ENCODE peak calls at places on chromosomes 16 and 17, in six cellular contexts. One of them, this sample, is unnamed. For H3K4me1, the result is how much of the 10 kb centered on the place peaks cover.

GRCh38 chr16:73214825-73215481 is 167.0 kb upstream of the ZFHX3 start:
- DNase-seq in lung: no peak
- DNase-seq in A673: peak
- DNase-seq in mesenchymal stem cell: no peak
- DNase-seq in spleen: no peak
- DNase-seq in uterus: peak
- DNase-seq in this sample: no peak

GRCh38 chr17:82350182-82351030 is 8.6 kb upstream of the TEX19 start:
- DNase-seq in lung: no peak
- DNase-seq in A673: no peak
- DNase-seq in mesenchymal stem cell: no peak
- DNase-seq in spleen: no peak
- DNase-seq in uterus: no peak
- DNase-seq in this sample: no peak

GRCh38 chr16:68286153-68287074 is 22.1 kb downstream of the SLC7A6 start:
- DNase-seq in lung: no peak
- DNase-seq in A673: no peak
- DNase-seq in mesenchymal stem cell: no peak
- DNase-seq in spleen: no peak
- DNase-seq in uterus: no peak
- DNase-seq in this sample: no peak

GRCh38 chr16:3625911-3626732 is 14.7 kb upstream of the SLX4 start:
- DNase-seq in lung: no peak
- DNase-seq in A673: peak
- DNase-seq in mesenchymal stem cell: no peak
- DNase-seq in spleen: no peak
- DNase-seq in uterus: no peak
- DNase-seq in this sample: no peak

GRCh38 chr17:58806046-58806445 is 50.4 kb downstream of the PPM1E start:
- DNase-seq in lung: no peak
- DNase-seq in A673: no peak
- DNase-seq in mesenchymal stem cell: no peak
- DNase-seq in spleen: no peak
- DNase-seq in uterus: no peak
- DNase-seq in this sample: no peak

GRCh38 chr16:81945665-81946064 is 65.6 kb downstream of the SDR42E1 start:
- DNase-seq in lung: no peak
- DNase-seq in A673: no peak
- DNase-seq in mesenchymal stem cell: no peak
- DNase-seq in spleen: no peak
- DNase-seq in uterus: no peak
- DNase-seq in this sample: no peak

GRCh38 chr16:57029161-57030160 is 40.1 kb downstream of the NLRC5 start:
- DNase-seq in lung: no peak
- DNase-seq in A673: no peak
- DNase-seq in mesenchymal stem cell: peak
- DNase-seq in spleen: peak
- DNase-seq in uterus: no peak
- DNase-seq in this sample: no peak

GRCh38 chr17:79132271-79133064 is 57.8 kb downstream of the ENGASE start:
- DNase-seq in lung: no peak
- DNase-seq in A673: no peak
- DNase-seq in mesenchymal stem cell: no peak
- DNase-seq in spleen: no peak
- DNase-seq in uterus: no peak
- DNase-seq in this sample: no peak

GRCh38 chr17:81256616-81257015 is 17.5 kb downstream of the NDUFAF8 start:
- DNase-seq in lung: no peak
- DNase-seq in A673: no peak
- DNase-seq in mesenchymal stem cell: peak
- DNase-seq in spleen: no peak
- DNase-seq in uterus: no peak
- DNase-seq in this sample: no peak

GRCh38 chr16:48318630-48319029 is 66.6 kb downstream of the SIAH1 start:
- DNase-seq in lung: no peak
- DNase-seq in A673: peak
- DNase-seq in mesenchymal stem cell: peak
- DNase-seq in spleen: no peak
- DNase-seq in uterus: no peak
- DNase-seq in this sample: peak

GRCh38 chr16:64791756-64792155 is 330.1 kb downstream of the CDH11 start:
- DNase-seq in lung: no peak
- DNase-seq in A673: no peak
- DNase-seq in mesenchymal stem cell: no peak
- DNase-seq in spleen: no peak
- DNase-seq in uterus: no peak
- DNase-seq in this sample: no peak

GRCh38 chr17:4246674-4247073 is 17.1 kb downstream of the ANKFY1 start:
- DNase-seq in lung: no peak
- DNase-seq in A673: no peak
- DNase-seq in mesenchymal stem cell: no peak
- DNase-seq in spleen: no peak
- DNase-seq in uterus: no peak
- DNase-seq in this sample: no peak
- H3K27ac ChIP-seq in lung: no peak
- H3K27ac ChIP-seq in A673: no peak
- H3K27ac ChIP-seq in mesenchymal stem cell: no peak
- H3K27ac ChIP-seq in spleen: no peak
- H3K27ac ChIP-seq in uterus: no peak
- H3K27ac ChIP-seq in this sample: no peak

GRCh38 chr17:75574404-75575093 is 13.1 kb upstream of the MYO15B start:
- DNase-seq in lung: no peak
- DNase-seq in A673: no peak
- DNase-seq in mesenchymal stem cell: no peak
- DNase-seq in spleen: no peak
- DNase-seq in uterus: no peak
- DNase-seq in this sample: no peak

GRCh38 chr17:75573540-75573957 is 14.1 kb upstream of the MYO15B start:
- DNase-seq in lung: no peak
- DNase-seq in A673: no peak
- DNase-seq in mesenchymal stem cell: no peak
- DNase-seq in spleen: no peak
- DNase-seq in uterus: no peak
- DNase-seq in this sample: no peak

GRCh38 chr17:75572713-75573539 is 14.7 kb upstream of the MYO15B start:
- DNase-seq in lung: no peak
- DNase-seq in A673: no peak
- DNase-seq in mesenchymal stem cell: no peak
- DNase-seq in spleen: no peak
- DNase-seq in uterus: no peak
- DNase-seq in this sample: no peak

GRCh38 chr17:75575197-75575596 is 12.4 kb upstream of the MYO15B start:
- DNase-seq in lung: no peak
- DNase-seq in A673: no peak
- DNase-seq in mesenchymal stem cell: no peak
- DNase-seq in spleen: no peak
- DNase-seq in uterus: no peak
- DNase-seq in this sample: no peak

GRCh38 chr17:75573994-75574393 is 13.6 kb upstream of the MYO15B start:
- DNase-seq in lung: no peak
- DNase-seq in A673: no peak
- DNase-seq in mesenchymal stem cell: no peak
- DNase-seq in spleen: no peak
- DNase-seq in uterus: no peak
- DNase-seq in this sample: no peak
- H3K4me1 ChIP-seq in lung: under half
- H3K4me1 ChIP-seq in A673: under half
- H3K4me1 ChIP-seq in mesenchymal stem cell: under half
- H3K4me1 ChIP-seq in spleen: under half
- H3K4me1 ChIP-seq in uterus: under half
- H3K4me1 ChIP-seq in this sample: under half

GRCh38 chr17:8406174-8406573 is 8.5 kb upstream of the RNF222 start:
- DNase-seq in lung: no peak
- DNase-seq in A673: no peak
- DNase-seq in mesenchymal stem cell: no peak
- DNase-seq in spleen: no peak
- DNase-seq in uterus: no peak
- DNase-seq in this sample: no peak

GRCh38 chr17:8405499-8406016 is 7.9 kb upstream of the RNF222 start:
- DNase-seq in lung: no peak
- DNase-seq in A673: no peak
- DNase-seq in mesenchymal stem cell: no peak
- DNase-seq in spleen: no peak
- DNase-seq in uterus: no peak
- DNase-seq in this sample: no peak

GRCh38 chr17:8401107-8401506 is 3.5 kb upstream of the RNF222 start:
- DNase-seq in lung: no peak
- DNase-seq in A673: no peak
- DNase-seq in mesenchymal stem cell: no peak
- DNase-seq in spleen: no peak
- DNase-seq in uterus: no peak
- DNase-seq in this sample: no peak

GRCh38 chr17:8398980-8399379 is 1.4 kb upstream of the RNF222 start:
- DNase-seq in lung: no peak
- DNase-seq in A673: no peak
- DNase-seq in mesenchymal stem cell: no peak
- DNase-seq in spleen: peak
- DNase-seq in uterus: no peak
- DNase-seq in this sample: no peak

GRCh38 chr17:8402921-8403536 is 5.4 kb upstream of the RNF222 start:
- DNase-seq in lung: no peak
- DNase-seq in A673: no peak
- DNase-seq in mesenchymal stem cell: no peak
- DNase-seq in spleen: no peak
- DNase-seq in uterus: no peak
- DNase-seq in this sample: no peak
- H3K4me3 ChIP-seq in lung: no peak
- H3K4me3 ChIP-seq in A673: no peak
- H3K4me3 ChIP-seq in mesenchymal stem cell: no peak
- H3K4me3 ChIP-seq in spleen: no peak
- H3K4me3 ChIP-seq in uterus: no peak
- H3K4me3 ChIP-seq in this sample: no peak

GRCh38 chr17:73342549-73343167 is 30.9 kb upstream of the CDC42EP4 start:
- DNase-seq in lung: no peak
- DNase-seq in A673: peak
- DNase-seq in mesenchymal stem cell: peak
- DNase-seq in spleen: no peak
- DNase-seq in uterus: no peak
- DNase-seq in this sample: peak

GRCh38 chr17:73343168-73343634 is 31.4 kb upstream of the CDC42EP4 start:
- DNase-seq in lung: no peak
- DNase-seq in A673: peak
- DNase-seq in mesenchymal stem cell: peak
- DNase-seq in spleen: no peak
- DNase-seq in uterus: peak
- DNase-seq in this sample: peak

GRCh38 chr17:73341350-73342056 is 29.7 kb upstream of the CDC42EP4 start:
- DNase-seq in lung: no peak
- DNase-seq in A673: no peak
- DNase-seq in mesenchymal stem cell: no peak
- DNase-seq in spleen: no peak
- DNase-seq in uterus: no peak
- DNase-seq in this sample: no peak

GRCh38 chr17:73343739-73344454 is 32.1 kb upstream of the CDC42EP4 start:
- DNase-seq in lung: no peak
- DNase-seq in A673: no peak
- DNase-seq in mesenchymal stem cell: no peak
- DNase-seq in spleen: no peak
- DNase-seq in uterus: no peak
- DNase-seq in this sample: no peak

GRCh38 chr17:73342057-73342522 is 30.3 kb upstream of the CDC42EP4 start:
- DNase-seq in lung: peak
- DNase-seq in A673: peak
- DNase-seq in mesenchymal stem cell: peak
- DNase-seq in spleen: no peak
- DNase-seq in uterus: peak
- DNase-seq in this sample: peak
- H3K27ac ChIP-seq in lung: no peak
- H3K27ac ChIP-seq in A673: peak
- H3K27ac ChIP-seq in mesenchymal stem cell: peak
- H3K27ac ChIP-seq in spleen: peak
- H3K27ac ChIP-seq in uterus: peak
- H3K27ac ChIP-seq in this sample: peak

DNA sequence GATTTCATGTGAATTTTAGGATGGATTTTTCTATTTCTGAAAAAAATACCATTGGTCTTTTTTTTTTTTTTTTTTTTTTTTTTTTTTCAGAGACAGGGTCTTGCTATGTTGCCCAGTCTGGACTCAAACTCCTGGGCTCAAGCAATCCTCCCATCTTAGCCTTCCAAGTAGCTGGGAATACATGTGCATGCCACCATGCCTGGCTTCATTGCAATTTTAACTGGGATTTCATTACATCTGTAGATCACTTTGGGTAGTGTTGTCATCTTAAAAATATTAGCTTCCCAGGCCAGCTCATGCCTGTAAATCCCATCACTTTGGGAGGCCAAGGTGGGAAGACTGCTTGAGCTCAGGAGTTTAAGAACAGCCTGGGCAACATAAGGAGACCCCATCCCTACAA is 54.8 kb downstream of the TOM1L2 start:
- DNase-seq in lung: no peak
- DNase-seq in A673: no peak
- DNase-seq in mesenchymal stem cell: no peak
- DNase-seq in spleen: no peak
- DNase-seq in uterus: no peak
- DNase-seq in this sample: no peak
- H3K4me1 ChIP-seq in lung: under half
- H3K4me1 ChIP-seq in A673: under half
- H3K4me1 ChIP-seq in mesenchymal stem cell: under half
- H3K4me1 ChIP-seq in spleen: under half
- H3K4me1 ChIP-seq in uterus: under half
- H3K4me1 ChIP-seq in this sample: half or more

GRCh38 chr17:13118311-13118710 is 100.5 kb upstream of the ELAC2 start:
- DNase-seq in lung: no peak
- DNase-seq in A673: no peak
- DNase-seq in mesenchymal stem cell: no peak
- DNase-seq in spleen: no peak
- DNase-seq in uterus: no peak
- DNase-seq in this sample: no peak
- H3K4me3 ChIP-seq in lung: no peak
- H3K4me3 ChIP-seq in A673: no peak
- H3K4me3 ChIP-seq in mesenchymal stem cell: no peak
- H3K4me3 ChIP-seq in spleen: no peak
- H3K4me3 ChIP-seq in uterus: no peak
- H3K4me3 ChIP-seq in this sample: no peak

GRCh38 chr17:2706911-2707510 is 4.6 kb downstream of the CLUH start:
- DNase-seq in lung: no peak
- DNase-seq in A673: no peak
- DNase-seq in mesenchymal stem cell: no peak
- DNase-seq in spleen: peak
- DNase-seq in uterus: no peak
- DNase-seq in this sample: no peak
- H3K27ac ChIP-seq in lung: peak
- H3K27ac ChIP-seq in A673: peak
- H3K27ac ChIP-seq in mesenchymal stem cell: no peak
- H3K27ac ChIP-seq in spleen: no peak
- H3K27ac ChIP-seq in uterus: no peak
- H3K27ac ChIP-seq in this sample: no peak

GRCh38 chr17:67322039-67322787 is 44.2 kb downstream of the PSMD12 start:
- DNase-seq in lung: no peak
- DNase-seq in A673: peak
- DNase-seq in mesenchymal stem cell: no peak
- DNase-seq in spleen: no peak
- DNase-seq in uterus: no peak
- DNase-seq in this sample: no peak
- H3K4me1 ChIP-seq in lung: under half
- H3K4me1 ChIP-seq in A673: under half
- H3K4me1 ChIP-seq in mesenchymal stem cell: under half
- H3K4me1 ChIP-seq in spleen: under half
- H3K4me1 ChIP-seq in uterus: under half
- H3K4me1 ChIP-seq in this sample: under half

This sample was measured in SJSA1.